ENCODE peak calls at places on chromosome 1, in six cellular contexts. F is HCT116; Y is H9; C is heart left ventricle; K is CD8-positive, alpha-beta memory T cell; P is foreskin keratinocyte. O is an unnamed sample.

GRCh38 chr1:53594391-53595180 is 135.4 kb downstream of the DMRTB1 start:
- DNase-seq in K (no peak), F (no peak), C (peak; percentile 59), Y (no peak), P (no peak), O (no peak)

GRCh38 chr1:19449454-19450228 is 35.7 kb downstream of the CAPZB start:
- DNase-seq in F (no peak), Y (no peak), P (no peak), C (no peak), K (no peak), O (no peak)

GRCh38 chr1:35111106-35111505 is 31.9 kb downstream of the ZMYM1 start:
- DNase-seq in C (no peak), K (no peak), P (peak; percentile 26), Y (no peak), F (no peak), O (no peak)

GRCh38 chr1:192952646-192953045 is 106.5 kb downstream of the UCHL5 start:
- DNase-seq in C (no peak), P (no peak), K (no peak), Y (no peak), F (no peak), O (no peak)

GRCh38 chr1:36411674-36412648 is 14.3 kb upstream of the LSM10 start:
- DNase-seq in P (peak; percentile 47), K (peak; percentile 30), Y (peak; percentile 52), C (no peak), F (no peak), O (no peak)

GRCh38 chr1:17588048-17588781 is 48.7 kb downstream of the ARHGEF10L start:
- DNase-seq in K (no peak), F (no peak), Y (peak; percentile 77), C (peak; percentile 76), P (no peak), O (no peak)

GRCh38 chr1:30785714-30786113 is 28.1 kb upstream of the LAPTM5 start:
- DNase-seq in Y (no peak), K (no peak), C (peak; percentile 20), F (no peak), P (no peak), O (no peak)

GRCh38 chr1:178724734-178725602 is at the start of gene RALGPS2:
- DNase-seq in P (peak; percentile 52), Y (peak; percentile 81), C (peak; percentile 86), K (peak; percentile 33), F (no peak), O (peak; percentile 65)

GRCh38 chr1:232687304-232687703 is 57.4 kb upstream of the SIPA1L2 start:
- DNase-seq in C (no peak), F (no peak), P (no peak), K (no peak), Y (no peak), O (no peak)

GRCh38 chr1:210882414-210883221 is 251.3 kb downstream of the KCNH1 start:
- DNase-seq in Y (no peak), F (no peak), P (peak; percentile 92), K (no peak), C (no peak), O (no peak)

GRCh38 chr1:55311057-55311631 is 96.0 kb upstream of the USP24 start:
- DNase-seq in C (no peak), K (no peak), F (no peak), Y (no peak), P (no peak), O (no peak)

GRCh38 chr1:162300057-162300917 is 76.4 kb downstream of the SPATA46 start:
- DNase-seq in Y (no peak), P (no peak), C (no peak), F (no peak), K (no peak), O (no peak)

GRCh38 chr1:32703479-32704291 is 1.1 kb upstream of the SYNC start:
- DNase-seq in C (no peak), K (no peak), Y (no peak), P (peak; percentile 77), F (no peak), O (no peak)

GRCh38 chr1:32702599-32703478 is at the start of gene SYNC:
- DNase-seq in P (no peak), F (no peak), K (no peak), C (peak; percentile 83), Y (no peak), O (peak; percentile 46)

GRCh38 chr1:32701421-32701911 is 1.1 kb downstream of the SYNC start:
- DNase-seq in K (no peak), F (no peak), Y (no peak), P (peak; percentile 20), C (no peak), O (peak; percentile 64)

GRCh38 chr1:32705516-32705915 is 2.9 kb upstream of the SYNC start:
- DNase-seq in K (no peak), F (no peak), C (no peak), Y (no peak), P (no peak), O (no peak)

GRCh38 chr1:32701951-32702598 is 495 bp downstream of the SYNC start:
- DNase-seq in P (peak; percentile 43), K (no peak), F (no peak), Y (no peak), C (peak; percentile 69), O (peak; percentile 40)
- H3K27ac ChIP-seq in P (no peak overlapping the region), K (no peak overlapping the region), F (peak overlapping the region; percentile 26), Y (no peak overlapping the region), C (peak overlapping the region; percentile 84), O (peak overlapping the region; percentile 46)

GRCh38 chr1:45473302-45473701 is 17.7 kb downstream of the TESK2 start:
- DNase-seq in P (no peak), F (no peak), C (no peak), K (no peak), Y (no peak), O (no peak)

GRCh38 chr1:45478129-45478802 is 12.7 kb downstream of the TESK2 start:
- DNase-seq in P (no peak), K (no peak), Y (no peak), F (no peak), C (no peak), O (no peak)

GRCh38 chr1:45479039-45479748 is 11.8 kb downstream of the TESK2 start:
- DNase-seq in Y (no peak), K (no peak), F (no peak), P (no peak), C (no peak), O (no peak)

DNA sequence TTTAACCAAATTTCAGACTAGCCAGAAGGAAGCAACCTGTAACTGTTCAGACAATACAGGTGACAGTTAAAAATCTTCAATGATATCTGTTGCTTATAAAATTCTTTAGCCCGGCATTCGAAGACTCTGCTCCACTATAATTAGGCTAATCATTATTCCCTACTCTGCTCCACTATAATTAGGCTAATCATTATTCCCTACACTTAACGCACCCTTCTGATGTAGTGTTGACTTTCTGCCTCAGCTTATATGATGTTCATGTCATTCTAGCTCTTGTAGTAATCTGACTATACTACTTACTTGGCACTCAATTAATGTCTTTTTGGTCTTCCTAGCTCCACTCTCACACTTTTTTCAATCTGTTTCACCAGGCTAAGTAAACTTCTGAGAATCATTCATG is 13.3 kb downstream of the TESK2 start:
- DNase-seq in F (no peak), K (no peak), P (no peak), Y (no peak), C (no peak), O (no peak)
- H3K27ac ChIP-seq in F (no peak overlapping the region), K (no peak overlapping the region), P (no peak overlapping the region), Y (no peak overlapping the region), C (no peak overlapping the region), O (no peak overlapping the region)

GRCh38 chr1:56834137-56834900 is 15.1 kb upstream of the FYB2 start:
- DNase-seq in K (no peak), Y (no peak), P (no peak), C (no peak), F (no peak), O (no peak)

GRCh38 chr1:56833088-56833487 is 13.9 kb upstream of the FYB2 start:
- DNase-seq in F (no peak), Y (no peak), K (no peak), P (no peak), C (no peak), O (no peak)

GRCh38 chr1:56835657-56836056 is 16.5 kb upstream of the FYB2 start:
- DNase-seq in Y (no peak), P (no peak), C (no peak), F (no peak), K (no peak), O (no peak)

GRCh38 chr1:56830052-56830451 is 10.8 kb upstream of the FYB2 start:
- DNase-seq in K (no peak), P (no peak), C (no peak), Y (no peak), F (no peak), O (no peak)

DNA sequence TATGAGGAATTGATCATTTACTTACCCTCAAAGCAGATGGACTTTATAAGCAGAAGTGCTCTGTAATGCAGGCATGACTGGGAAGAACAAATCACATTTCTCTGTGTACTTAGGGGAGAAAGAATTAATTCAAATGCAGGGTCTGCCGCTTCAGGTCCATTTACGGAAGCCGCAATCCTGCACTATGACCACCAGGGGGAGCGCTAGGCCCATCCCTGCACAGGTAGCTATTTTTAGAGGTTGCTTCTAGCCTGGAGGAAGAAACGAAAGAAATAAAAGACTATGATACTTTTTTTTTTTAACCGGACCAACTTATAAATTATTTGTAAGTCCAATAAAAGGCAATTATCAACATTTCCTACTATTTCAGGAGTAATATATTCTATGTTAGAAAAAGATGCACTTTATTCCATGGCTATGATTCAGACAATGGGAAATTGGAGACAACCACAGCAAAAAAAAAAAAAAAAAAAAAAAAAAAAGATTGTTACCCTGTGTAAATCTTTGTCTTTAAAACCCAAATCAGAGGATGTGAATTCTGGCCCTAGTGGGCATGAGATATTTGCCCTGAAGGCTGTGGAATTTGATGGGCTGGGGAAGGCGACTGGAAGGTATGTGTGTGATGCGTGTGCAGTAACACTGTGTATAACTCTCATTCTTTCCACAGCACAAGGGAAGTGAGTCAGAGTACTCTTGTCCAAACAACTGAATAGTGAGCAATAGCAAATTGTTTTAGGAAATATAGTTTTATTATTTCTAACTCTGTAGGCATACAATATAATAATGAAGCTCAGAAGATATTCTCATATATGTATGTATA is 12.9 kb upstream of the FYB2 start:
- DNase-seq in C (peak; percentile 78), F (peak; percentile 29), K (peak; percentile 55), Y (peak; percentile 64), P (peak; percentile 91), O (peak; percentile 53)
- H3K27ac ChIP-seq in C (no peak overlapping the region), F (no peak overlapping the region), K (no peak overlapping the region), Y (no peak overlapping the region), P (no peak overlapping the region), O (no peak overlapping the region)

GRCh38 chr1:239722080-239722479 is 335.7 kb downstream of the CHRM3 start:
- DNase-seq in Y (no peak), K (no peak), F (no peak), C (no peak), P (no peak), O (no peak)

GRCh38 chr1:239719642-239720258 is 333.4 kb downstream of the CHRM3 start:
- DNase-seq in Y (no peak), P (no peak), K (peak; percentile 13), C (no peak), F (no peak), O (no peak)

GRCh38 chr1:239718997-239719628 is 332.7 kb downstream of the CHRM3 start:
- DNase-seq in F (no peak), Y (no peak), K (no peak), P (no peak), C (no peak), O (no peak)

GRCh38 chr1:239717097-239718051 is 331.0 kb downstream of the CHRM3 start:
- DNase-seq in C (no peak), Y (no peak), K (no peak), F (no peak), P (no peak), O (no peak)

DNA sequence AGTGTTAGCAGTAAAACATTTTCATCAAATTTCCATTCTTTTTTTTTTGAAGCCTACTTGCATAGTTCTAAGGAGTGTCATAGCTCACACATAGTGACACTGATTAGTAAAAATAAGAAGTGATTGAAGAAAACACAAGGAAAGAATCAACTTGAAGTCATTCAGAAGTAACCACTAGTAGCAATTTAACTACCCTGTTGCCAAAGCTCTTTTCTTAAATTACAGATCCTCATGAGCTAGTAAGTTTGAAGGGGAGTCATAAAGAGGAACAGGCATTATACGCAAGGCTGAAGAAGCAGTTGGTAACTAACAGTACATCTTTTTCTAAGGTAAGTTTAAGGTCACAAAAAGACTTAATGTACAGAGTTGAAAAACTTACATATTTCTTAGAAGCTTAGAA is 332.2 kb downstream of the CHRM3 start:
- DNase-seq in C (no peak), K (no peak), P (no peak), F (no peak), Y (no peak), O (no peak)
- H3K27ac ChIP-seq in C (no peak overlapping the region), K (peak overlapping the region; percentile 66), P (no peak overlapping the region), F (no peak overlapping the region), Y (no peak overlapping the region), O (no peak overlapping the region)

O was measured in adrenal gland.